ENCODE peak calls at places on chromosomes 3 and 15, in six cellular contexts. One of them, this sample, is unnamed.
A peak's percentile ranks its signal among the peaks of the same experiment; 100 is the strongest.

GRCh38 chr3:146505496-146505895 is 36.1 kb upstream of the PLSCR2 start:
- DNase-seq in endothelial cell of umbilical vein: peak; percentile 80
- DNase-seq in A549: no peak
- DNase-seq in HepG2: no peak
- DNase-seq in GM12878: no peak
- DNase-seq in K562: no peak
- DNase-seq in this sample: no peak

GRCh38 chr3:186209810-186210752 is 101.2 kb upstream of the ETV5 start:
- DNase-seq in endothelial cell of umbilical vein: no peak
- DNase-seq in A549: no peak
- DNase-seq in HepG2: peak; percentile 84
- DNase-seq in GM12878: no peak
- DNase-seq in K562: peak; percentile 50
- DNase-seq in this sample: peak; percentile 94

GRCh38 chr3:49717539-49718418 is 1.7 kb downstream of the AMIGO3 start:
- DNase-seq in endothelial cell of umbilical vein: no peak
- DNase-seq in A549: no peak
- DNase-seq in HepG2: no peak
- DNase-seq in GM12878: no peak
- DNase-seq in K562: no peak
- DNase-seq in this sample: no peak

GRCh38 chr3:141235661-141236171 is 4.1 kb downstream of the PXYLP1 start:
- DNase-seq in endothelial cell of umbilical vein: no peak
- DNase-seq in A549: no peak
- DNase-seq in HepG2: peak; percentile 87
- DNase-seq in GM12878: no peak
- DNase-seq in K562: peak; percentile 25
- DNase-seq in this sample: no peak

GRCh38 chr3:37752661-37753055 is 109.0 kb upstream of the CTDSPL start:
- DNase-seq in endothelial cell of umbilical vein: no peak
- DNase-seq in A549: no peak
- DNase-seq in HepG2: no peak
- DNase-seq in GM12878: no peak
- DNase-seq in K562: no peak
- DNase-seq in this sample: no peak

GRCh38 chr15:66765478-66766281 is 63.6 kb downstream of the SMAD6 start:
- DNase-seq in endothelial cell of umbilical vein: peak; percentile 93
- DNase-seq in A549: peak; percentile 97
- DNase-seq in HepG2: peak; percentile 93
- DNase-seq in GM12878: peak; percentile 69
- DNase-seq in K562: peak; percentile 41
- DNase-seq in this sample: peak; percentile 82

GRCh38 chr3:20099020-20099539 is 58.8 kb downstream of the KAT2B start:
- DNase-seq in endothelial cell of umbilical vein: no peak
- DNase-seq in A549: no peak
- DNase-seq in HepG2: no peak
- DNase-seq in GM12878: no peak
- DNase-seq in K562: no peak
- DNase-seq in this sample: no peak

GRCh38 chr15:68278345-68279217 is 1.0 kb downstream of the FEM1B start:
- DNase-seq in endothelial cell of umbilical vein: peak; percentile 79
- DNase-seq in A549: peak; percentile 86
- DNase-seq in HepG2: peak; percentile 65
- DNase-seq in GM12878: no peak
- DNase-seq in K562: no peak
- DNase-seq in this sample: peak; percentile 46

GRCh38 chr15:23415321-23415865 is 31.6 kb downstream of the GOLGA6L2 start:
- DNase-seq in endothelial cell of umbilical vein: no peak
- DNase-seq in A549: no peak
- DNase-seq in HepG2: no peak
- DNase-seq in GM12878: no peak
- DNase-seq in K562: no peak
- DNase-seq in this sample: no peak

GRCh38 chr15:73190189-73190601 is 137.9 kb downstream of the NEO1 start:
- DNase-seq in endothelial cell of umbilical vein: no peak
- DNase-seq in A549: no peak
- DNase-seq in HepG2: no peak
- DNase-seq in GM12878: no peak
- DNase-seq in K562: peak; percentile 12
- DNase-seq in this sample: no peak

GRCh38 chr15:76149291-76149910 is 89.6 kb downstream of the TMEM266 start:
- DNase-seq in endothelial cell of umbilical vein: no peak
- DNase-seq in A549: no peak
- DNase-seq in HepG2: no peak
- DNase-seq in GM12878: no peak
- DNase-seq in K562: no peak
- DNase-seq in this sample: no peak

GRCh38 chr3:172276103-172276502 is 172.2 kb downstream of the GHSR start:
- DNase-seq in endothelial cell of umbilical vein: no peak
- DNase-seq in A549: no peak
- DNase-seq in HepG2: no peak
- DNase-seq in GM12878: no peak
- DNase-seq in K562: no peak
- DNase-seq in this sample: no peak

GRCh38 chr3:119145500-119146167 is at the start of gene TEX55:
- DNase-seq in endothelial cell of umbilical vein: peak; percentile 30
- DNase-seq in A549: peak; percentile 77
- DNase-seq in HepG2: peak; percentile 30
- DNase-seq in GM12878: no peak
- DNase-seq in K562: peak; percentile 10
- DNase-seq in this sample: peak; percentile 40

GRCh38 chr3:114033721-114034120 is 22.6 kb downstream of the CCDC191 start:
- DNase-seq in endothelial cell of umbilical vein: no peak
- DNase-seq in A549: no peak
- DNase-seq in HepG2: no peak
- DNase-seq in GM12878: no peak
- DNase-seq in K562: no peak
- DNase-seq in this sample: no peak

GRCh38 chr3:52088445-52089367 is 32.3 kb upstream of the DUSP7 start:
- DNase-seq in endothelial cell of umbilical vein: peak; percentile 44
- DNase-seq in A549: no peak
- DNase-seq in HepG2: peak; percentile 22
- DNase-seq in GM12878: no peak
- DNase-seq in K562: peak; percentile 60
- DNase-seq in this sample: peak; percentile 95

GRCh38 chr3:8966820-8967348 is 3.6 kb upstream of the RAD18 start:
- DNase-seq in endothelial cell of umbilical vein: no peak
- DNase-seq in A549: no peak
- DNase-seq in HepG2: no peak
- DNase-seq in GM12878: no peak
- DNase-seq in K562: no peak
- DNase-seq in this sample: no peak

GRCh38 chr3:8966150-8966819 is 3.0 kb upstream of the RAD18 start:
- DNase-seq in endothelial cell of umbilical vein: no peak
- DNase-seq in A549: no peak
- DNase-seq in HepG2: no peak
- DNase-seq in GM12878: no peak
- DNase-seq in K562: no peak
- DNase-seq in this sample: no peak

GRCh38 chr3:8962226-8962861 is 928 bp downstream of the RAD18 start:
- DNase-seq in endothelial cell of umbilical vein: no peak
- DNase-seq in A549: no peak
- DNase-seq in HepG2: no peak
- DNase-seq in GM12878: no peak
- DNase-seq in K562: no peak
- DNase-seq in this sample: no peak

GRCh38 chr3:8963137-8963853 is at the start of gene RAD18:
- DNase-seq in endothelial cell of umbilical vein: peak; percentile 91
- DNase-seq in A549: peak; percentile 92
- DNase-seq in HepG2: peak; percentile 83
- DNase-seq in GM12878: peak; percentile 71
- DNase-seq in K562: peak; percentile 98
- DNase-seq in this sample: peak; percentile 89

DNA sequence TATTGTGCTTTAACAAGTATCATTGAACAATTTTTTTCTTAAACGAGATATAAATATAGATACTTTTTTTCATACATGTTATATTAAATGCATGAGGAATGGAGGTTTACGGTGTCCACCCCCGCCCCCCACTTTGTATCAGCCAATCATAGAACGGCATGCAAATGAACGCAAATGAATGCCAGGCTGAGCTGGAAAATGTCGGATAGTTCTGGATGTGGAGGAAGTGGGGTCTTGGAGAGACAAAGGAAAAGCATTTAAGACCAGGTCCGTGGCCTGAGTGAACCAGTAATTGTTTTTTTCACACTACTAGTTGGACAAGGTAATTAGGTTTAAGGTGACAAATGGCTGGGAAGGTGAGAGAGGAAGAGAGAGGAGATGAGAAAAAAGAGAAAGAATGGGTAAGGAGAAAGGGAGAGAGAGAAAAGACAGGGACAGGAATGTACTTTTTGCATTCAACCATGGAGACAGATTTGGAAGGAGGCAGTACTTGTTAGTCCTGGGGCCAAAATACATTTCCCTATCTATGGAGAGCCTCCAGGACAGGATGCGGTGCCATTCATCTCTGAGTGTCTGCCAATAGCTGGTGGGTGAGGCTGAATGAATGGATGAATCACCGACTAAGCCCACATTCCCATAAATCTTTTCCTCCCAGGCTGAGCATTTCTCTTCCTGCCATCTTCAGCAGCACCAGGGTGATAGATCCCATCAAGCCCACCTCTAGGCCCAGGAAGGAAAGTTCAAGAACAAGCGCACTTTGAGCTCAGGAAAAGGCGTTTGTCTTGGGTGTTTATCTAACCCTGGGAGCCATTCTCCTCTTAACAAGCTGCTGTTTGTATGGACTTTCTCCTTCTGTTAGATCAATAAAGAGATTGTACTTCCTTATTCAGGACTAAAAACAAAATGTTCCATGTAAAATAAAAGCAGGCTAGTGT is 1.4 kb upstream of the RAD18 start:
- DNase-seq in endothelial cell of umbilical vein: peak; percentile 51
- DNase-seq in A549: peak; percentile 75
- DNase-seq in HepG2: peak; percentile 83
- DNase-seq in GM12878: no peak
- DNase-seq in K562: no peak
- DNase-seq in this sample: no peak
- TF ChIP-seq POLR2A in endothelial cell of umbilical vein: no peak
- TF ChIP-seq POLR2A in A549: no peak
- TF ChIP-seq POLR2A in HepG2: peak; percentile 22
- TF ChIP-seq POLR2A in GM12878: no peak
- TF ChIP-seq POLR2A in K562: no peak
- TF ChIP-seq POLR2A in this sample: no peak

DNA sequence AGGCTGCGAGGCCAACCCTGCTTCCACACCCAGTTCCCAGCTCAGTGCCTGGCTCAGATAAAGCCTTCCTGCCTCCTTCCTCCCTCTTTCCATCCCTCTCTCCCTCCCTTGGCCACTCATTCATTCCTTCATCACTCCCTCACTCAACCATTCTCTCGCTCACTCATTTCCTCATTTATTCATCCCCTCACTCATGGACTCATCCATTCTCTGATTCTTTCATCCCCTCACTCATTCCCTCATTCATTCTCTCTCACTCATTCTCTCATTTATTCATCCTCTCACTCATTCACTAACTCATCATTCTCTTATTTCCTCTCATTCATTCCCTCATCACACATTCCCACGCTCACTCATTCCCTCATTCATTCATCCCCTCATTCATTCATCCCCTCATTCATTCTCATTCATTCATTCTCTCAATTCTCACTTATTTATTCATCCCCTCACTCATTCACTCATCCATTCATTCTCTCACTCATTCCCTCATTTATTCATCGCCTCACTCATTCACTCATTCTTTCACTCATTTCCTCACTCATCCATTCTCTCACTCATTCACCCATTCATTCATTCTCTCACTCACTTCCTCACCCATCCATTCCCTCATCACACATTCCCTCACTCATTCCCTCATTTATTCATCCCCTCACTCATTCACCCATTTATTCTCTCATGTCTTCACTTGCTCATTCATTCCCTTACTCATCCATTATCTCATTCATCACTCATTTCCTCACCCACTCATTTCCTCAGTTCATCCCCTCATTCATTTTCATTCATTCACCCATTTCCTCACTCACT is 13.2 kb downstream of the ABTB1 start:
- DNase-seq in endothelial cell of umbilical vein: no peak
- DNase-seq in A549: no peak
- DNase-seq in HepG2: no peak
- DNase-seq in GM12878: no peak
- DNase-seq in K562: no peak
- DNase-seq in this sample: no peak
- TF ChIP-seq MYC in endothelial cell of umbilical vein: no peak
- TF ChIP-seq MYC in A549: no peak
- TF ChIP-seq MYC in HepG2: no peak
- TF ChIP-seq MYC in GM12878: no peak
- TF ChIP-seq MYC in K562: no peak
- TF ChIP-seq MYC in this sample: no peak

GRCh38 chr3:129315386-129315991 is 36.8 kb downstream of the HMCES start:
- DNase-seq in endothelial cell of umbilical vein: peak; percentile 49
- DNase-seq in A549: peak; percentile 18
- DNase-seq in HepG2: no peak
- DNase-seq in GM12878: no peak
- DNase-seq in K562: peak; percentile 37
- DNase-seq in this sample: peak; percentile 61
- TF ChIP-seq MAX in endothelial cell of umbilical vein: no peak
- TF ChIP-seq MAX in A549: no peak
- TF ChIP-seq MAX in HepG2: no peak
- TF ChIP-seq MAX in GM12878: no peak
- TF ChIP-seq MAX in K562: no peak
- TF ChIP-seq MAX in this sample: no peak

GRCh38 chr3:29694783-29695182 is 413.9 kb downstream of the RBMS3 start:
- DNase-seq in endothelial cell of umbilical vein: peak; percentile 88
- DNase-seq in A549: peak; percentile 88
- DNase-seq in HepG2: peak; percentile 3
- DNase-seq in GM12878: no peak
- DNase-seq in K562: no peak
- DNase-seq in this sample: no peak
- TF ChIP-seq POLR2A in endothelial cell of umbilical vein: no peak
- TF ChIP-seq POLR2A in A549: no peak
- TF ChIP-seq POLR2A in HepG2: no peak
- TF ChIP-seq POLR2A in GM12878: no peak
- TF ChIP-seq POLR2A in K562: no peak
- TF ChIP-seq POLR2A in this sample: no peak

DNA sequence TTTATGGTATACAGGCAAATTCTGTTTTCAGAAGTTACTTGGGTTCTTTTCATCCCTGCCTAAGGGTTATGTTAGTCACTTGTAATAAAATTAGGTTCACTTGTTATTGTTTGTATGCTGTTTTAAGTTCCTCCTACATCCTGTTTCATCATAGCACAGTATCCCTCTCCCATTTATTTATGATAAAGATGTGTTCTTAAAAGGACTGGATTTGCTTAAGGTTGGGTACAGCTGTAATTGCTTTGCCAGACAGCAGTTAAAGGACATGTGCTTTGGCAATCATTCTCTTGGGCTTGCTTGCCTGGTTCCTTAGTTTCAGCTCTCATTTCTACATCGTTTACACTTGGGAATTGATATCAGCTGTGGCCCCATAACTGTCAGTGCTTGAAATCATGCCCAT is 11.7 kb downstream of the ATP2C1 start:
- DNase-seq in endothelial cell of umbilical vein: peak; percentile 7
- DNase-seq in A549: peak; percentile 4
- DNase-seq in HepG2: no peak
- DNase-seq in GM12878: no peak
- DNase-seq in K562: no peak
- DNase-seq in this sample: peak; percentile 76
- TF ChIP-seq MYC in endothelial cell of umbilical vein: no peak
- TF ChIP-seq MYC in A549: no peak
- TF ChIP-seq MYC in HepG2: no peak
- TF ChIP-seq MYC in GM12878: no peak
- TF ChIP-seq MYC in K562: no peak
- TF ChIP-seq MYC in this sample: peak; percentile 37